ENCODE peak calls at places on chromosomes 1 and 21, in nine cellular contexts. R is ovary, N is testis, J is GM23338, M is neural progenitor cell, Z is uterus, E is psoas muscle, V is esophagus squamous epithelium, I is trophoblast cell. G is an unnamed sample.

GRCh38 chr1:218351617-218352438 is 6.7 kb downstream of the TGFB2 start:
- DNase-seq in R (no peak), N (no peak), J (peak), M (peak), Z (peak), E (no peak), V (no peak), I (peak), G (peak)

GRCh38 chr1:109782927-109783326 is 19.2 kb upstream of the EPS8L3 start:
- DNase-seq in R (peak), N (no peak), J (no peak), M (no peak), Z (no peak), E (no peak), V (no peak), I (no peak), G (peak)

GRCh38 chr1:245166471-245166885 is 11.7 kb downstream of the KIF26B start:
- DNase-seq in R (no peak), N (no peak), J (peak), M (no peak), Z (no peak), E (no peak), V (no peak), I (peak), G (no peak)

GRCh38 chr1:162168261-162168660 is 98.8 kb downstream of the NOS1AP start:
- DNase-seq in R (no peak), N (no peak), J (no peak), M (no peak), Z (no peak), E (no peak), V (no peak), I (peak), G (no peak)

GRCh38 chr1:200877839-200878551 is 5.2 kb downstream of the GPR25 start:
- DNase-seq in R (no peak), N (no peak), J (no peak), M (no peak), Z (no peak), E (no peak), V (no peak), I (no peak), G (peak)

GRCh38 chr1:246142320-246142893 is 364.7 kb downstream of the SMYD3 start:
- DNase-seq in R (no peak), N (no peak), J (no peak), M (no peak), Z (no peak), E (no peak), V (no peak), I (peak), G (no peak)

GRCh38 chr1:11339346-11340247 is 66.6 kb downstream of the UBIAD1 start:
- DNase-seq in R (no peak), N (peak), J (peak), M (peak), Z (no peak), E (peak), V (no peak), I (no peak), G (no peak)

GRCh38 chr1:58608297-58608696 is 31.2 kb upstream of the TACSTD2 start:
- DNase-seq in R (no peak), N (no peak), J (no peak), M (no peak), Z (no peak), E (no peak), V (no peak), I (no peak), G (no peak)

GRCh38 chr21:45949928-45950739 is 31.4 kb upstream of the COL6A1 start:
- DNase-seq in R (peak), N (no peak), J (no peak), M (no peak), Z (peak), E (no peak), V (no peak), I (no peak), G (no peak)
- H3K27ac ChIP-seq in R (no peak), N (no peak), J (no peak), M (no peak), Z (peak), E (no peak), V (no peak), I (no peak), G (peak)

GRCh38 chr1:33329600-33330305 is 8.9 kb upstream of the A3GALT2 start:
- DNase-seq in R (peak), N (no peak), J (no peak), M (no peak), Z (no peak), E (no peak), V (no peak), I (no peak), G (no peak)
- H3K27ac ChIP-seq in R (no peak), N (no peak), J (no peak), M (no peak), Z (no peak), E (peak), V (no peak), I (no peak), G (no peak)

DNA sequence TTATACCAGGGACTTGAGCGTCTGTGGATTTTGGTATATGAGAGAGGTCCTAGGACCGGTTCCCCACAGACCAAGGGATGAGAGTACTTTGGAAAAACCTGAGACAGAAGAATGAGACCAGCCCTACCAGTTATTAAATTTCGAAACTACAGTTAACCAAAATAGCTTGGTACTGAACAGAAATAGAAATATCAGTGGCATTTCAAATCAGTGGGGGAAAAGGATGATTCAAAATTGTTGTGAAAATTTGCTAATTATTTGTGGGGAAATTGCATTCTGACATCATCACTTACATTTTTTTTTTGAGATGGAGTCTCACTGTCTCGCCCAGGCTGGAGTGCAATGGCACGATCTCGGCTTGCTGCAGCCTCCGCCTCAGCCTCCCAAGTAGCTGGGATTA is 8.2 kb downstream of the EXOC8 start:
- DNase-seq in R (no peak), N (no peak), J (no peak), M (no peak), Z (no peak), E (no peak), V (no peak), I (no peak), G (no peak)
- H3K27ac ChIP-seq in R (no peak), N (no peak), J (no peak), M (no peak), Z (no peak), E (no peak), V (no peak), I (no peak), G (no peak)

DNA sequence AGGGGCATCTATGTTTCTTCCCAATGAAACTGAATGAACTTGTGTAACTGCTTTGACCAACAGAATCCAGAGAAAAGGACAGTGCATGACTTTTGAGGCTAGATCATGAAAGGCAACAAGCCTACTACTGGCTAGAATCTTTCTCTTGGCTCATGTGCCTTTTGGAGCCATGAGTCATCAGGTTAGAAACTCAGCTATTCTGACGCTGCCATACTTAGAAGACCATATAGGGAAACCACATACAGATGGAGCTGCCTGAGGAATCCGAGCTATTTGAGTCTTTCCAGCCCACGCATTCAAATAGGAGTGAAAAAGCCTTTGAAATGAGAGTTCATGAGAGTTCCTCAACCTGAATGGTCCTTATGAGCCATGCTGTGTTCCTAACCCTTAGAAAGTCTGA is 738.5 kb upstream of the CHRM3 start:
- DNase-seq in R (no peak), N (no peak), J (peak), M (peak), Z (no peak), E (no peak), V (no peak), I (peak), G (no peak)
- H3K27ac ChIP-seq in R (no peak), N (no peak), J (peak), M (no peak), Z (no peak), E (no peak), V (no peak), I (peak), G (no peak)

DNA sequence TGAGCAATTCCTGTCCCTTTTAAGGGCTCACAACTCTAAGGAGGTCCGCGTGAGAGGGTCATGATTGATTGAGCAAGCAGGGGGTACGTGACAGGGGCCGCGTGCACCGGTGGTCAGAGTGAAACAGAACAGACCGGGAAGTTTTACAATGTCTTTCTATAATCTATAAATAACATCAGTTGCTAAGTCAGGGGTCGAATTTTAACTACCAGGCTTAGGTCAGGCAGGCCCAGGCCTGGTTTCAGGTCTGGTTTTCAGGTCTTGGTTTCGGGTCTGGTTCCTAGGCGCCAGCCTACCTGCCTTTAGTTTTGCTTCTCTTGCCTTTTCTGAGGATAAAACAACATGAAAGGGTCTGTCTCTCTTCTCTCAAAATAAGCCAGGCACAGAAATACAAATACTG is 476.0 kb upstream of the CAMK1G start:
- DNase-seq in R (no peak), N (no peak), J (no peak), M (no peak), Z (no peak), E (no peak), V (no peak), I (no peak), G (no peak)
- H3K27ac ChIP-seq in R (no peak), N (no peak), J (no peak), M (no peak), Z (no peak), E (no peak), V (no peak), I (no peak), G (no peak)

GRCh38 chr1:18948048-18948912 is 8.2 kb downstream of the IFFO2 start:
- DNase-seq in R (no peak), N (no peak), J (no peak), M (no peak), Z (no peak), E (no peak), V (no peak), I (peak), G (peak)

GRCh38 chr1:18945401-18945849 is 11.1 kb downstream of the IFFO2 start:
- DNase-seq in R (no peak), N (no peak), J (peak), M (peak), Z (peak), E (no peak), V (no peak), I (no peak), G (no peak)

GRCh38 chr1:18946550-18947381 is 9.7 kb downstream of the IFFO2 start:
- DNase-seq in R (no peak), N (no peak), J (no peak), M (no peak), Z (no peak), E (no peak), V (no peak), I (peak), G (no peak)

GRCh38 chr1:18948913-18949688 is 7.4 kb downstream of the IFFO2 start:
- DNase-seq in R (peak), N (peak), J (peak), M (peak), Z (peak), E (peak), V (no peak), I (peak), G (peak)

GRCh38 chr1:18947570-18947969 is 8.9 kb downstream of the IFFO2 start:
- DNase-seq in R (no peak), N (no peak), J (no peak), M (no peak), Z (no peak), E (no peak), V (no peak), I (no peak), G (no peak)
- H3K27ac ChIP-seq in R (no peak), N (no peak), J (no peak), M (no peak), Z (no peak), E (no peak), V (peak), I (no peak), G (no peak)

DNA sequence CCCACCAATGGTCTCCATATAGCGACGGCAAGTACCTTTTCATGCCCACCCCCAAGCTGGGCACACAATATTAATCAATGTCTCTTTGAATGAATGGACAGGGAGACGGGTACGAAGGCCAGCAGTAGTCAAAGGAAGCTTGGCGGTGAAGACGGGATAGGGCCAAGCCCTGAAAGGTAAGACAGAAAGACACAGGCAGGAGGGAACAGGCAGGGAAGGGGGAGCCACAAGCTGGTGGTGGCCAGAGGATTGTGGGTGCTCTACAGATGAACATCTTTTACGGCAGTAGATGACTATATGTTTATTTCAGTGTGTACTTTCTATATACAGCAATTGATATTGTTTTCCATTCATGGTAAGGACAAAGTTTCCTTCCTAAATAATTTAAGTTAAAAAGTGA is 16.3 kb downstream of the CAPZB start:
- DNase-seq in R (no peak), N (no peak), J (no peak), M (no peak), Z (no peak), E (no peak), V (no peak), I (no peak), G (no peak)
- H3K27ac ChIP-seq in R (no peak), N (peak), J (no peak), M (no peak), Z (peak), E (peak), V (peak), I (no peak), G (peak)

DNA sequence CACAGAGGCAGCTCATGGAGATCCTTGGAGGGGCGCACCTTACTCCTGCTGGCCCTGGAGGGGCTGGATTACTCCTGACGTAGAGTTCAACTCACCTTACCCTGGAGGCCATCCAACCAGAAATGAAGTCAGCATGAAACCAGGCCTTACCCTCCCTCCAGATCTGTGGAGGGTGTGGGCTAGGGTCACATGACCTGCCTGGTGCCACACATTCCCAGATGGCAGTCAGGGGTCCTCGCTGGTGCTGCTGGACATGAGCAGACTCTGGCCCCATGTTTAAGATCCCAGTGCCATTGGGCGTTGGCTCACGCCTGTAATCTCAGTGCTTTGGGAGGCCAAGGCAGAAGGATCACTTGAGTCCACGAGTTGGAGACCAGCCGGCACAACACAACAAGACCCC is 4.5 kb downstream of the C21orf58 start:
- DNase-seq in R (no peak), N (no peak), J (no peak), M (no peak), Z (no peak), E (no peak), V (no peak), I (no peak), G (no peak)
- H3K27ac ChIP-seq in R (no peak), N (no peak), J (no peak), M (peak), Z (no peak), E (no peak), V (no peak), I (no peak), G (no peak)

GRCh38 chr1:225771661-225772322 is 5.8 kb upstream of the SRP9 start:
- DNase-seq in R (no peak), N (no peak), J (no peak), M (no peak), Z (no peak), E (no peak), V (no peak), I (no peak), G (no peak)
- H3K27ac ChIP-seq in R (no peak), N (peak), J (peak), M (no peak), Z (peak), E (peak), V (peak), I (peak), G (no peak)

DNA sequence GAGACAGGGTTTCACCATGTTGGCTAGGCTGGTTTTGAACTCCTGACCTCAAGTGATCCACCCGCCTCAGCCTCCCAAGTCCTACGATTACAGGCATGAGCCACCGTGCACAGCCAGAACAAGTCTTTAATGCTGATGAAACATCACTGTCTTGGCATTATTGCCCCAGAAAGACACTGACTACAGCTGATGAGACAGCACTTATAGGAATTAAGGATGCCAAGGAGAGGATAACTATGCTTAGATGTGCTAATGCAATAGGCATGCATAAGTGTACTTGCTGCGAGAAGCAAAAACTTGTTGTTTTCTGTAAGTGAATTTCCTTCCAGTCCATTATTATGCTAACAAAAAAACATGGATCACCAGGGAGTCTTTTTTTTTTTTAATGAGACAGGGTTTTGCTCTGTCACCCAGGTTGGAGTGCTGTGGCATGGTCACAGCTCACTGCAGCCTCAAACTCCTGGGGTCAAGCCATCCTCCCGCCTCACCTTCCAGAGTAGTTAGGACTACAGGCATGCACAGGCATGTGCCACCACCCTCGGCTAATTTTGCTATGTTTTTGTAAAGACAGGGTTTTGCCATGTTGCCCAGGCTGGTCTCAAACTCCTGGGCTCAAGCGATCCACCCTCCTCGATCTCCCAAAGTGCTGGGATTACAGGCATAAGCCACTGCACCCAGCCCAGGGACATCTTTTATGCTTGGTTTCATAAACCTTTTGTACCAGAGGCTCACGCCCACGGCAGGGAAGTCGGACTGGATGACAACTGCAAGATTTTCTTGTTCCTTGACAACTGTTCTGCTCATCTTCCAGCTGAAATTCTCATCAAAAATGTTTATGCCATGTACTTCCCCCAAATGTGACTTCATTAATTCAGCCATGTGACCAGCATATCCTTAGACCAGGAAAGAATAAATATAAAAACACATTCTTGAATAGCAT is 23.1 kb downstream of the RHEX start:
- DNase-seq in R (no peak), N (no peak), J (peak), M (no peak), Z (no peak), E (no peak), V (no peak), I (no peak), G (no peak)
- H3K27ac ChIP-seq in R (no peak), N (no peak), J (peak), M (no peak), Z (no peak), E (no peak), V (peak), I (no peak), G (no peak)